ENCODE peak calls at places on chromosomes 5 and 9, in nine cellular contexts. One of them, this sample, is unnamed.

GRCh38 chr9:133120343-133121199 is 469 bp downstream of the RALGDS start:
- DNase-seq in prostate gland: no peak
- DNase-seq in tibial nerve: no peak
- DNase-seq in body of pancreas: peak
- DNase-seq in A549: no peak
- DNase-seq in stomach: no peak
- DNase-seq in heart left ventricle: no peak
- DNase-seq in Peyer's patch: peak
- DNase-seq in K562: peak
- DNase-seq in this sample: no peak

GRCh38 chr5:140042551-140043507 is at the start of gene NRG2:
- DNase-seq in prostate gland: peak
- DNase-seq in tibial nerve: peak
- DNase-seq in body of pancreas: peak
- DNase-seq in A549: peak
- DNase-seq in stomach: peak
- DNase-seq in heart left ventricle: peak
- DNase-seq in Peyer's patch: peak
- DNase-seq in K562: peak
- DNase-seq in this sample: peak

GRCh38 chr5:175195698-175196656 is 248.0 kb downstream of the DRD1 start:
- DNase-seq in prostate gland: no peak
- DNase-seq in tibial nerve: no peak
- DNase-seq in body of pancreas: no peak
- DNase-seq in A549: peak
- DNase-seq in stomach: no peak
- DNase-seq in heart left ventricle: no peak
- DNase-seq in Peyer's patch: no peak
- DNase-seq in K562: no peak
- DNase-seq in this sample: no peak

GRCh38 chr9:78316151-78316892 is 19.4 kb downstream of the PSAT1 start:
- DNase-seq in prostate gland: no peak
- DNase-seq in tibial nerve: no peak
- DNase-seq in body of pancreas: no peak
- DNase-seq in A549: no peak
- DNase-seq in stomach: no peak
- DNase-seq in heart left ventricle: no peak
- DNase-seq in Peyer's patch: no peak
- DNase-seq in K562: no peak
- DNase-seq in this sample: no peak

GRCh38 chr5:40560470-40560869 is 119.2 kb upstream of the PTGER4 start:
- DNase-seq in prostate gland: no peak
- DNase-seq in tibial nerve: no peak
- DNase-seq in body of pancreas: no peak
- DNase-seq in A549: no peak
- DNase-seq in stomach: no peak
- DNase-seq in heart left ventricle: no peak
- DNase-seq in Peyer's patch: no peak
- DNase-seq in K562: no peak
- DNase-seq in this sample: no peak

GRCh38 chr5:38645508-38645907 is 89.1 kb upstream of the LIFR start:
- DNase-seq in prostate gland: no peak
- DNase-seq in tibial nerve: peak
- DNase-seq in body of pancreas: no peak
- DNase-seq in A549: no peak
- DNase-seq in stomach: no peak
- DNase-seq in heart left ventricle: no peak
- DNase-seq in Peyer's patch: no peak
- DNase-seq in K562: no peak
- DNase-seq in this sample: no peak

GRCh38 chr9:70297141-70297540 is 38.4 kb downstream of the SMC5 start:
- DNase-seq in prostate gland: no peak
- DNase-seq in tibial nerve: no peak
- DNase-seq in body of pancreas: no peak
- DNase-seq in A549: no peak
- DNase-seq in stomach: no peak
- DNase-seq in heart left ventricle: no peak
- DNase-seq in Peyer's patch: no peak
- DNase-seq in K562: no peak
- DNase-seq in this sample: no peak

GRCh38 chr5:145787507-145787906 is 47.6 kb downstream of the PRELID2 start:
- DNase-seq in prostate gland: no peak
- DNase-seq in tibial nerve: no peak
- DNase-seq in body of pancreas: no peak
- DNase-seq in A549: no peak
- DNase-seq in stomach: no peak
- DNase-seq in heart left ventricle: no peak
- DNase-seq in Peyer's patch: no peak
- DNase-seq in K562: no peak
- DNase-seq in this sample: no peak

GRCh38 chr5:57435701-57436134 is 46.9 kb downstream of the ACTBL2 start:
- DNase-seq in prostate gland: no peak
- DNase-seq in tibial nerve: no peak
- DNase-seq in body of pancreas: peak
- DNase-seq in A549: peak
- DNase-seq in stomach: peak
- DNase-seq in heart left ventricle: no peak
- DNase-seq in Peyer's patch: no peak
- DNase-seq in K562: no peak
- DNase-seq in this sample: no peak

GRCh38 chr9:18976368-18977238 is 56.4 kb downstream of the SAXO1 start:
- DNase-seq in prostate gland: no peak
- DNase-seq in tibial nerve: no peak
- DNase-seq in body of pancreas: no peak
- DNase-seq in A549: no peak
- DNase-seq in stomach: peak
- DNase-seq in heart left ventricle: no peak
- DNase-seq in Peyer's patch: no peak
- DNase-seq in K562: no peak
- DNase-seq in this sample: no peak

GRCh38 chr5:121968910-121969607 is 7.3 kb downstream of the SRFBP1 start:
- DNase-seq in prostate gland: no peak
- DNase-seq in tibial nerve: no peak
- DNase-seq in body of pancreas: no peak
- DNase-seq in A549: peak
- DNase-seq in stomach: no peak
- DNase-seq in heart left ventricle: no peak
- DNase-seq in Peyer's patch: no peak
- DNase-seq in K562: no peak
- DNase-seq in this sample: no peak

GRCh38 chr9:31799953-31800609 is 584.4 kb upstream of the ACO1 start:
- DNase-seq in prostate gland: no peak
- DNase-seq in tibial nerve: no peak
- DNase-seq in body of pancreas: no peak
- DNase-seq in A549: peak
- DNase-seq in stomach: no peak
- DNase-seq in heart left ventricle: no peak
- DNase-seq in Peyer's patch: no peak
- DNase-seq in K562: no peak
- DNase-seq in this sample: no peak

GRCh38 chr9:73615557-73615956 is 463.9 kb downstream of the ANXA1 start:
- DNase-seq in prostate gland: no peak
- DNase-seq in tibial nerve: no peak
- DNase-seq in body of pancreas: no peak
- DNase-seq in A549: no peak
- DNase-seq in stomach: no peak
- DNase-seq in heart left ventricle: no peak
- DNase-seq in Peyer's patch: no peak
- DNase-seq in K562: no peak
- DNase-seq in this sample: no peak

GRCh38 chr5:157761690-157762611 is 18.4 kb downstream of the LSM11 start:
- DNase-seq in prostate gland: peak
- DNase-seq in tibial nerve: no peak
- DNase-seq in body of pancreas: peak
- DNase-seq in A549: peak
- DNase-seq in stomach: no peak
- DNase-seq in heart left ventricle: no peak
- DNase-seq in Peyer's patch: no peak
- DNase-seq in K562: peak
- DNase-seq in this sample: no peak

GRCh38 chr5:78706825-78707224 is 58.3 kb upstream of the LHFPL2 start:
- DNase-seq in prostate gland: no peak
- DNase-seq in tibial nerve: no peak
- DNase-seq in body of pancreas: no peak
- DNase-seq in A549: no peak
- DNase-seq in stomach: no peak
- DNase-seq in heart left ventricle: no peak
- DNase-seq in Peyer's patch: no peak
- DNase-seq in K562: no peak
- DNase-seq in this sample: no peak

GRCh38 chr9:99184427-99185327 is 37.1 kb downstream of the ALG2 start:
- DNase-seq in prostate gland: peak
- DNase-seq in tibial nerve: peak
- DNase-seq in body of pancreas: peak
- DNase-seq in A549: peak
- DNase-seq in stomach: peak
- DNase-seq in heart left ventricle: peak
- DNase-seq in Peyer's patch: peak
- DNase-seq in K562: peak
- DNase-seq in this sample: peak
- TF ChIP-seq POLR2A in prostate gland: no peak
- TF ChIP-seq POLR2A in tibial nerve: no peak
- TF ChIP-seq POLR2A in body of pancreas: no peak
- TF ChIP-seq POLR2A in A549: no peak
- TF ChIP-seq POLR2A in stomach: no peak
- TF ChIP-seq POLR2A in heart left ventricle: no peak
- TF ChIP-seq POLR2A in Peyer's patch: no peak
- TF ChIP-seq POLR2A in K562: no peak
- TF ChIP-seq POLR2A in this sample: no peak

GRCh38 chr9:89631381-89631780 is 26.6 kb downstream of the GADD45G start:
- DNase-seq in prostate gland: no peak
- DNase-seq in tibial nerve: no peak
- DNase-seq in body of pancreas: peak
- DNase-seq in A549: no peak
- DNase-seq in stomach: no peak
- DNase-seq in heart left ventricle: no peak
- DNase-seq in Peyer's patch: no peak
- DNase-seq in K562: no peak
- DNase-seq in this sample: no peak
- H3K27ac ChIP-seq in prostate gland: no peak
- H3K27ac ChIP-seq in tibial nerve: no peak
- H3K27ac ChIP-seq in body of pancreas: peak
- H3K27ac ChIP-seq in A549: no peak
- H3K27ac ChIP-seq in stomach: peak
- H3K27ac ChIP-seq in heart left ventricle: no peak
- H3K27ac ChIP-seq in Peyer's patch: no peak
- H3K27ac ChIP-seq in K562: no peak
- H3K27ac ChIP-seq in this sample: no peak

GRCh38 chr5:173317091-173317685 is 11.0 kb downstream of the STC2 start:
- DNase-seq in prostate gland: no peak
- DNase-seq in tibial nerve: no peak
- DNase-seq in body of pancreas: no peak
- DNase-seq in A549: no peak
- DNase-seq in stomach: no peak
- DNase-seq in heart left ventricle: no peak
- DNase-seq in Peyer's patch: no peak
- DNase-seq in K562: no peak
- DNase-seq in this sample: no peak

GRCh38 chr5:173314166-173314952 is 13.9 kb downstream of the STC2 start:
- DNase-seq in prostate gland: no peak
- DNase-seq in tibial nerve: no peak
- DNase-seq in body of pancreas: no peak
- DNase-seq in A549: no peak
- DNase-seq in stomach: no peak
- DNase-seq in heart left ventricle: no peak
- DNase-seq in Peyer's patch: no peak
- DNase-seq in K562: no peak
- DNase-seq in this sample: no peak

GRCh38 chr5:173317852-173318251 is 10.4 kb downstream of the STC2 start:
- DNase-seq in prostate gland: no peak
- DNase-seq in tibial nerve: no peak
- DNase-seq in body of pancreas: no peak
- DNase-seq in A549: no peak
- DNase-seq in stomach: no peak
- DNase-seq in heart left ventricle: no peak
- DNase-seq in Peyer's patch: no peak
- DNase-seq in K562: no peak
- DNase-seq in this sample: no peak

GRCh38 chr5:173316463-173317020 is 11.7 kb downstream of the STC2 start:
- DNase-seq in prostate gland: no peak
- DNase-seq in tibial nerve: no peak
- DNase-seq in body of pancreas: peak
- DNase-seq in A549: no peak
- DNase-seq in stomach: no peak
- DNase-seq in heart left ventricle: no peak
- DNase-seq in Peyer's patch: no peak
- DNase-seq in K562: no peak
- DNase-seq in this sample: no peak

DNA sequence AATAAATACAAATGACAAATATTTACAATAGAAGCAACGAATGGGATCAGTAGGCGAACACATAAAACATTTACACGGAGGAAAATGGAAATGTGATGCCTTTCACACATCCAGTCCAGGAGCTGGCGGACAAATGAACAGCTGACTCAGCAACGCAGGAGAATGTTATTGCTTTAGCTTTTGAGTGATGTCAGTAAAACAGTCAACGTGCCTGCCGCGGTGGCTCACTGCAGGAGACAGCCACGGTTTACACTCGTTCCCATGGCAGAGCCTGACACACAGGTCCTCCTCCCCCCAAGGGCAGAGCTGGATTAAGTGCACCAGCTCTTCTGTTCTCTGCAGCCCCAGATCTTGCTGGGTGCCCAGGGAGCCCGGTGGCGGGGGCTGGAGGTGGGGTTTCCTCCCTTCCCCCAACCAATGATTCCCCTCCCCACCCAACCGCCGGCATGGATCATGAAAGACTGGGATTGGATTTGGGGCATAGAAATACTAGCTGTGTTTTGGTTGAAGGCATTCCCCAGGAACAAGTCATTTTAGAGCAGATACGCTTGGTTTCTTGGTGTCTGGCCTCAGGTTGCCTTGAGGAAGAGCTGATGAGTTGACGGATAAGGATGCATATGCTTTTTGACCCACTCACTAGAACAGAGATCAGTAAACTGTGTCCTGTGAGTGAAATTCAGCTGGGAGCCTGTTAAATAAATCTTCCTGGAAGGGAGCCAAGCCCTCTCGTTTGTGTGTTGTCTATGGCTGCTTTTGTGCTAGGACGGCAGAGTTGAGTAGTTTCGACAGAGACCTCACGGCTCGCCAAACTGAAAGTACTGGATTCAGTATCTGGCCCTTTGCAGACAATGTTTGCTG is 12.5 kb downstream of the STC2 start:
- DNase-seq in prostate gland: peak
- DNase-seq in tibial nerve: no peak
- DNase-seq in body of pancreas: peak
- DNase-seq in A549: no peak
- DNase-seq in stomach: no peak
- DNase-seq in heart left ventricle: peak
- DNase-seq in Peyer's patch: no peak
- DNase-seq in K562: no peak
- DNase-seq in this sample: no peak
- TF ChIP-seq POLR2A in prostate gland: no peak
- TF ChIP-seq POLR2A in tibial nerve: no peak
- TF ChIP-seq POLR2A in body of pancreas: no peak
- TF ChIP-seq POLR2A in A549: no peak
- TF ChIP-seq POLR2A in stomach: no peak
- TF ChIP-seq POLR2A in heart left ventricle: no peak
- TF ChIP-seq POLR2A in Peyer's patch: no peak
- TF ChIP-seq POLR2A in K562: no peak
- TF ChIP-seq POLR2A in this sample: no peak

GRCh38 chr5:14264605-14265316 is 121.6 kb downstream of the TRIO start:
- DNase-seq in prostate gland: peak
- DNase-seq in tibial nerve: peak
- DNase-seq in body of pancreas: peak
- DNase-seq in A549: peak
- DNase-seq in stomach: peak
- DNase-seq in heart left ventricle: peak
- DNase-seq in Peyer's patch: peak
- DNase-seq in K562: peak
- DNase-seq in this sample: peak
- H3K27ac ChIP-seq in prostate gland: peak
- H3K27ac ChIP-seq in tibial nerve: peak
- H3K27ac ChIP-seq in body of pancreas: peak
- H3K27ac ChIP-seq in A549: peak
- H3K27ac ChIP-seq in stomach: peak
- H3K27ac ChIP-seq in heart left ventricle: peak
- H3K27ac ChIP-seq in Peyer's patch: no peak
- H3K27ac ChIP-seq in K562: peak
- H3K27ac ChIP-seq in this sample: no peak